ENCODE peak calls at places on chromosomes 3 and 15, in eight cellular contexts. Y, E, I, L, H, G, W and O are unnamed samples.
A peak's percentile ranks its signal among the peaks of the same experiment; 100 is the strongest.

GRCh38 chr15:52523192-52523591 is 5.5 kb downstream of the MYO5A start:
- DNase-seq in I (no peak), W (no peak), Y (no peak), E (no peak), L (peak; percentile 69), G (no peak), H (peak; percentile 23), O (no peak)

GRCh38 chr15:22908830-22909229 is 70.4 kb downstream of the NIPA2 start:
- DNase-seq in L (no peak), W (no peak), E (no peak), Y (peak; percentile 66), G (no peak), H (no peak), I (no peak), O (no peak)

GRCh38 chr15:40098489-40099261 is 10.0 kb downstream of the BMF start:
- DNase-seq in E (peak; percentile 64), G (peak; percentile 82), H (peak; percentile 88), W (peak; percentile 57), Y (peak; percentile 84), I (peak; percentile 52), L (peak; percentile 92), O (peak; percentile 92)

GRCh38 chr15:51499379-51499976 is 123.1 kb downstream of the DMXL2 start:
- DNase-seq in G (no peak), L (peak; percentile 48), H (peak; percentile 67), W (no peak), E (no peak), I (no peak), Y (no peak), O (no peak)

GRCh38 chr3:126937533-126938432 is 45.1 kb upstream of the PLXNA1 start:
- DNase-seq in H (no peak), G (no peak), E (peak; percentile 48), L (no peak), W (no peak), I (peak; percentile 34), Y (no peak), O (no peak)

GRCh38 chr3:8324727-8325126 is 176.9 kb upstream of the LMCD1 start:
- DNase-seq in L (peak; percentile 50), I (peak; percentile 23), G (no peak), W (peak; percentile 23), Y (peak; percentile 35), H (peak; percentile 78), E (peak; percentile 50), O (peak; percentile 50)

GRCh38 chr3:76367281-76367680 is 581.9 kb upstream of the ZNF717 start:
- DNase-seq in L (no peak), E (no peak), Y (no peak), I (no peak), H (no peak), G (no peak), W (no peak), O (no peak)

GRCh38 chr3:100844063-100844936 is 135.0 kb downstream of the TFG start:
- DNase-seq in Y (no peak), W (no peak), H (no peak), G (no peak), E (no peak), L (no peak), I (no peak), O (no peak)